ENCODE peak calls at places on chromosomes 5 and 9, in six cellular contexts. N, S, Z, H, Q and K are unnamed samples.

GRCh38 chr5:147558131-147558730 is 48.4 kb upstream of the DPYSL3 start:
- DNase-seq in N (no peak), H (peak), Q (peak), S (peak), Z (no peak), K (no peak)

GRCh38 chr5:126503602-126504104 is 80.4 kb downstream of the GRAMD2B start:
- DNase-seq in Q (no peak), Z (no peak), S (peak), N (no peak), H (peak), K (no peak)

GRCh38 chr5:152262667-152263066 is 142.4 kb downstream of the NMUR2 start:
- DNase-seq in N (no peak), H (no peak), S (no peak), Z (no peak), Q (no peak), K (peak)

GRCh38 chr9:87862536-87863268 is 20.0 kb upstream of the SPATA31E1 start:
- DNase-seq in N (no peak), H (peak), Z (no peak), S (peak), Q (peak), K (no peak)

GRCh38 chr9:89886281-89886700 is 281.5 kb downstream of the GADD45G start:
- DNase-seq in H (peak), Z (no peak), N (no peak), Q (no peak), S (no peak), K (peak)

GRCh38 chr9:129237804-129238203 is 59.7 kb upstream of the IER5L start:
- DNase-seq in Z (no peak), Q (no peak), H (no peak), S (no peak), N (no peak), K (no peak)

GRCh38 chr9:107740088-107740980 is 250.8 kb upstream of the KLF4 start:
- DNase-seq in Q (no peak), Z (no peak), S (no peak), N (no peak), H (no peak), K (no peak)

GRCh38 chr9:69319324-69320040 is 5.5 kb upstream of the ENTREP1 start:
- DNase-seq in Q (no peak), N (no peak), H (no peak), Z (no peak), S (no peak), K (no peak)

GRCh38 chr9:77756449-77756848 is 108.3 kb upstream of the GNA14 start:
- DNase-seq in S (peak), N (no peak), Z (no peak), Q (peak), H (no peak), K (no peak)

GRCh38 chr5:80059354-80059980 is 24.3 kb downstream of the THBS4 start:
- DNase-seq in H (no peak), Z (no peak), N (no peak), S (no peak), Q (no peak), K (no peak)

GRCh38 chr9:130480673-130481072 is 35.9 kb downstream of the ASS1 start:
- DNase-seq in Q (peak), H (no peak), N (no peak), S (no peak), Z (peak), K (peak)

GRCh38 chr9:112917027-112917986 is 26.6 kb upstream of the SLC46A2 start:
- DNase-seq in N (no peak), Z (no peak), Q (peak), H (no peak), S (no peak), K (no peak)

GRCh38 chr9:72586388-72587160 is 65.2 kb downstream of the TMC1 start:
- DNase-seq in Z (no peak), S (peak), N (no peak), Q (peak), H (peak), K (no peak)

GRCh38 chr5:135505973-135506372 is 29.8 kb downstream of the NEUROG1 start:
- DNase-seq in Q (no peak), S (peak), Z (no peak), N (no peak), H (no peak), K (no peak)

GRCh38 chr9:114869845-114870244 is 60.5 kb downstream of the TNFSF8 start:
- DNase-seq in N (no peak), S (no peak), Q (no peak), H (no peak), Z (peak), K (peak)

GRCh38 chr9:95815153-95815552 is 60.3 kb upstream of the ERCC6L2 start:
- DNase-seq in H (peak), S (peak), N (no peak), Q (no peak), Z (no peak), K (no peak)

GRCh38 chr9:76989501-76989900 is 30.0 kb upstream of the FOXB2 start:
- DNase-seq in N (no peak), H (no peak), Z (no peak), S (no peak), Q (no peak), K (no peak)

GRCh38 chr5:54445691-54446090 is 9.8 kb upstream of the HSPB3 start:
- DNase-seq in Q (no peak), Z (no peak), N (no peak), H (no peak), S (no peak), K (no peak)

GRCh38 chr9:96219615-96220257 is 82.2 kb downstream of the HSD17B3 start:
- DNase-seq in N (no peak), S (no peak), H (no peak), Q (peak), Z (peak), K (peak)

GRCh38 chr9:121589961-121590360 is 61.5 kb upstream of the DAB2IP start:
- DNase-seq in N (no peak), H (no peak), Z (no peak), Q (no peak), S (no peak), K (no peak)

GRCh38 chr5:158877124-158877581 is 222.6 kb downstream of the EBF1 start:
- DNase-seq in Q (no peak), S (no peak), Z (no peak), H (no peak), N (no peak), K (no peak)

GRCh38 chr9:21084242-21084850 is 6.6 kb upstream of the IFNB1 start:
- DNase-seq in Q (no peak), N (no peak), S (no peak), Z (no peak), H (no peak), K (no peak)

GRCh38 chr9:137630126-137630525 is 11.3 kb downstream of the EHMT1 start:
- DNase-seq in Z (no peak), S (peak), N (no peak), H (peak), Q (no peak), K (no peak)

GRCh38 chr9:102354041-102354440 is 615.6 kb upstream of the GRIN3A start:
- DNase-seq in Z (no peak), N (no peak), S (no peak), H (no peak), Q (no peak), K (no peak)

GRCh38 chr5:83488271-83488670 is 16.7 kb downstream of the VCAN start:
- DNase-seq in Q (no peak), Z (no peak), H (peak), S (peak), N (no peak), K (no peak)

DNA sequence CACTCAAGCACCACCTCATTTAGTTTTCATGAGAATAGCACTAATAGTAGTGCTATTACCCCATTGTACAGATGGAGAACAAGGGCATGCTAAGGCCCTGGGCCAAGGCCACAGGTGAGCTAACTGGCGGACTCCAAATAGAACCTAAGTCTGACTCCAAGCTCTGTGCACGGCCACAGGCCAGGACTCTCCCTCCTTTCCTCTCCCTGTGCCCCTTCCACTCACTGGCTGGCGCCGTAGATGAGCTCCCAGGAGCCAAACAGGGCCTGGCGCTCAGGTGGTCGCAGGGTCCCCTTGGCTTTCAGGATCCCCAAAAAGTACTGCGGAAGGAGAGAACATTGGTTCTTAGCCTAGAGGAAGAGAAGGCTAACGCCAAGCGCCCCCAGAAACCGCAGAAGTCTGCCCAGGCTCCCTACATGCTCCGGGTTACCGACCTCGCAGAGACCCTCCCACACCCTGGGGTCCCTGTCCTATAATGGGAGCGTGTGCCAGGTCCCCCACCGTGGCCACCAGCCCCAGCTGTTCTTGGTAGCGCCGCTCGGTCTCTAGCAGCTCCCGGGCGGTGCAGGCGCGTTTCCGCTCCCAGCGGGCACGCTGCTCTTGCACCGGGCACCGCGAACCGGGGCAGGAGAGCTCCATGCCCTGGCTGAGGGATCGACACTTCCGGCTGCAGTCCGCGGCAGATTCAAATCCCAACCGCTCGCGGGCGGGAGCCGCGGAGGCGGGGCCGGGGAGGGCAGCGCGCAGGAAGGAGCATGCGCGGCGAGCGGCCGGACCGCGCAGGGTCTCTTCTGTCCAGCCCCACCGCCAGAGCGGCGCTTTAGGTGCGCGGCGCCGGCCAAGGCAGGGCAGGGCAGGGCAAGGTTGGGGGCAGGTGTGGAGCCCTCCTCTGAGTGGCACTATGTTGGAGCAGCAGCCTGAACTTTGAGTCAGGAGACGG is at the start of gene ARHGEF39:
- DNase-seq in N (peak), Q (peak), S (peak), Z (peak), H (peak), K (peak)
- H3K23ac ChIP-seq in N (peak), Q (no peak), S (peak), Z (no peak), H (no peak), K (no peak)

GRCh38 chr5:151237685-151238084 is 13.8 kb upstream of the CCDC69 start:
- DNase-seq in Q (no peak), N (no peak), H (no peak), S (no peak), Z (no peak), K (no peak)

GRCh38 chr5:151240891-151241290 is 12.1 kb upstream of the GM2A start:
- DNase-seq in Z (no peak), H (no peak), Q (no peak), S (no peak), N (no peak), K (no peak)

GRCh38 chr5:151236888-151237287 is 13.0 kb upstream of the CCDC69 start:
- DNase-seq in Q (no peak), Z (no peak), N (no peak), H (no peak), S (no peak), K (no peak)

GRCh38 chr5:151239237-151239861 is 13.6 kb upstream of the GM2A start:
- DNase-seq in Z (peak), N (peak), H (peak), S (peak), Q (peak), K (peak)

GRCh38 chr5:151238303-151238741 is 14.4 kb upstream of the CCDC69 start:
- DNase-seq in N (no peak), Q (no peak), Z (peak), S (no peak), H (no peak), K (peak)
- H4K8ac ChIP-seq in N (no peak), Q (no peak), Z (peak), S (no peak), H (no peak), K (no peak)

DNA sequence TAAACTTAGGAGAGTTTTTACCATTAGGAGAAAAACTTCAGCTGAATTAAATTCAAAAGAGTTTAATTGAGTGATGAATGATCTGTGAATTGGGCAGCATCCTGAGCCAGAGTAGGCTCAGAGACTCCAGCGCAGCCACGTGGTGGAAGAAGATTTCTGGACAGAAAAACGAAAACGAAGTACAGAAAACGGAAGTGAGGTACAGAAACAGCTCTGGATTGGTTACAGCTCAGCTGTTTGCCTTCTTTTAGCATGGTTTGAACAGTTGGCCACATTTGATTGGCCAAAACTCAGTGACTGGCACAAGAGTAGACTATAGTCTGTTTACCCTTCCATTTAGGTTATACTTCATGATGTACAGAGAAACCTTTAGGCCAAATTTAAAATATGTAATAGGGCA is 69.2 kb upstream of the PLPP1 start:
- DNase-seq in Q (no peak), N (no peak), Z (peak), H (no peak), S (peak), K (no peak)
- H2AFZ ChIP-seq in Q (no peak), N (no peak), Z (peak), H (no peak), S (peak), K (no peak)

GRCh38 chr9:93726147-93726546 is 149.8 kb downstream of the PHF2 start:
- DNase-seq in H (no peak), N (no peak), S (no peak), Z (no peak), Q (no peak), K (no peak)

GRCh38 chr9:93721417-93721965 is 145.1 kb downstream of the PHF2 start:
- DNase-seq in Q (no peak), N (no peak), Z (no peak), S (no peak), H (no peak), K (no peak)

GRCh38 chr9:93730213-93730612 is 153.8 kb downstream of the PHF2 start:
- DNase-seq in N (no peak), Z (no peak), H (no peak), S (no peak), Q (no peak), K (no peak)

GRCh38 chr9:93725382-93725781 is 149.0 kb downstream of the PHF2 start:
- DNase-seq in Z (no peak), H (no peak), Q (no peak), S (no peak), N (no peak), K (no peak)

GRCh38 chr9:93724852-93725251 is 148.5 kb downstream of the PHF2 start:
- DNase-seq in Q (no peak), Z (no peak), S (no peak), N (no peak), H (no peak), K (no peak)
- H3K23ac ChIP-seq in Q (no peak), Z (no peak), S (no peak), N (no peak), H (no peak), K (no peak)